ENCODE peak calls at places on chromosomes 1 and 21, in eight cellular contexts. B, C, K, G, M, F, Z and X are unnamed samples.

GRCh38 chr1:174995121-174995520 is 4.6 kb upstream of the CACYBP start:
- DNase-seq in B (no peak), C (no peak), K (no peak), G (no peak), M (no peak), F (no peak), Z (no peak), X (peak; percentile 48)

GRCh38 chr1:153386500-153386901 is 4.4 kb downstream of the S100A8 start:
- DNase-seq in B (no peak), C (no peak), K (no peak), G (no peak), M (no peak), F (peak; percentile 97), Z (no peak), X (no peak)

GRCh38 chr1:185733818-185734709 is at the start of gene HMCN1:
- DNase-seq in B (peak; percentile 89), C (peak; percentile 85), K (peak; percentile 59), G (peak; percentile 30), M (peak; percentile 56), F (peak; percentile 31), Z (no peak), X (peak; percentile 32)

GRCh38 chr1:99496067-99496466 is 149.8 kb upstream of the PALMD start:
- DNase-seq in B (peak; percentile 10), C (no peak), K (no peak), G (no peak), M (peak; percentile 27), F (peak; percentile 47), Z (no peak), X (no peak)

GRCh38 chr1:3663999-3664699 is 11.8 kb downstream of the TP73 start:
- DNase-seq in B (no peak), C (peak; percentile 55), K (no peak), G (no peak), M (no peak), F (no peak), Z (no peak), X (no peak)

GRCh38 chr1:41461790-41462679 is 22.4 kb downstream of the EDN2 start:
- DNase-seq in B (peak; percentile 18), C (no peak), K (no peak), G (no peak), M (no peak), F (no peak), Z (no peak), X (peak; percentile 57)

GRCh38 chr1:59709333-59709732 is 105.4 kb upstream of the HOOK1 start:
- DNase-seq in B (no peak), C (no peak), K (no peak), G (no peak), M (no peak), F (no peak), Z (no peak), X (no peak)

GRCh38 chr1:216532399-216532798 is 109.2 kb upstream of the USH2A start:
- DNase-seq in B (no peak), C (no peak), K (no peak), G (no peak), M (no peak), F (no peak), Z (no peak), X (no peak)

GRCh38 chr1:185483647-185484450 is 166.8 kb upstream of the IVNS1ABP start:
- DNase-seq in B (peak; percentile 87), C (no peak), K (no peak), G (no peak), M (peak; percentile 92), F (peak; percentile 93), Z (peak; percentile 93), X (peak; percentile 75)

GRCh38 chr1:214541206-214541605 is 10.2 kb downstream of the PTPN14 start:
- DNase-seq in B (no peak), C (no peak), K (no peak), G (no peak), M (no peak), F (no peak), Z (no peak), X (no peak)

GRCh38 chr1:220628431-220628830 is 61.7 kb upstream of the C1orf115 start:
- DNase-seq in B (no peak), C (no peak), K (no peak), G (no peak), M (no peak), F (no peak), Z (no peak), X (no peak)

GRCh38 chr1:113326976-113327375 is 63.3 kb upstream of the MAGI3 start:
- DNase-seq in B (no peak), C (no peak), K (no peak), G (no peak), M (no peak), F (peak; percentile 82), Z (no peak), X (no peak)

GRCh38 chr21:42676799-42677198 is 23.4 kb downstream of the PDE9A start:
- DNase-seq in B (no peak), C (peak; percentile 65), K (no peak), G (no peak), M (no peak), F (no peak), Z (no peak), X (no peak)

GRCh38 chr1:182601416-182601786 is 2.8 kb downstream of the RGS16 start:
- DNase-seq in B (peak; percentile 94), C (no peak), K (peak; percentile 81), G (peak; percentile 80), M (peak; percentile 86), F (peak; percentile 58), Z (no peak), X (peak; percentile 89)

GRCh38 chr1:182600036-182600713 is 4.0 kb downstream of the RGS16 start:
- DNase-seq in B (no peak), C (no peak), K (no peak), G (no peak), M (no peak), F (no peak), Z (no peak), X (no peak)

GRCh38 chr1:182600745-182601415 is 3.3 kb downstream of the RGS16 start:
- DNase-seq in B (no peak), C (no peak), K (no peak), G (no peak), M (no peak), F (no peak), Z (no peak), X (no peak)

GRCh38 chr1:182602945-182603645 is 1.1 kb downstream of the RGS16 start:
- DNase-seq in B (peak; percentile 24), C (no peak), K (no peak), G (no peak), M (no peak), F (no peak), Z (no peak), X (no peak)

GRCh38 chr1:182601926-182602325 is 2.3 kb downstream of the RGS16 start:
- DNase-seq in B (no peak), C (no peak), K (no peak), G (no peak), M (no peak), F (no peak), Z (no peak), X (no peak)
- H3K4me3 ChIP-seq in B (no peak overlapping the region), C (peak overlapping the region; percentile 57), K (no peak overlapping the region), G (peak overlapping the region; percentile 82), M (no peak overlapping the region), F (no peak overlapping the region), Z (no peak overlapping the region), X (no peak overlapping the region)

GRCh38 chr1:161009602-161010211 is 11.2 kb downstream of the F11R start:
- DNase-seq in B (no peak), C (no peak), K (no peak), G (no peak), M (no peak), F (no peak), Z (no peak), X (no peak)

GRCh38 chr1:161017756-161018630 is 3.0 kb downstream of the F11R start:
- DNase-seq in B (no peak), C (no peak), K (no peak), G (no peak), M (no peak), F (peak; percentile 64), Z (no peak), X (no peak)

GRCh38 chr1:161013104-161013590 is 7.8 kb downstream of the F11R start:
- DNase-seq in B (no peak), C (no peak), K (no peak), G (no peak), M (peak; percentile 40), F (peak; percentile 40), Z (no peak), X (peak; percentile 21)

GRCh38 chr1:161012420-161012819 is 8.5 kb downstream of the F11R start:
- DNase-seq in B (no peak), C (no peak), K (no peak), G (no peak), M (no peak), F (no peak), Z (no peak), X (no peak)

DNA sequence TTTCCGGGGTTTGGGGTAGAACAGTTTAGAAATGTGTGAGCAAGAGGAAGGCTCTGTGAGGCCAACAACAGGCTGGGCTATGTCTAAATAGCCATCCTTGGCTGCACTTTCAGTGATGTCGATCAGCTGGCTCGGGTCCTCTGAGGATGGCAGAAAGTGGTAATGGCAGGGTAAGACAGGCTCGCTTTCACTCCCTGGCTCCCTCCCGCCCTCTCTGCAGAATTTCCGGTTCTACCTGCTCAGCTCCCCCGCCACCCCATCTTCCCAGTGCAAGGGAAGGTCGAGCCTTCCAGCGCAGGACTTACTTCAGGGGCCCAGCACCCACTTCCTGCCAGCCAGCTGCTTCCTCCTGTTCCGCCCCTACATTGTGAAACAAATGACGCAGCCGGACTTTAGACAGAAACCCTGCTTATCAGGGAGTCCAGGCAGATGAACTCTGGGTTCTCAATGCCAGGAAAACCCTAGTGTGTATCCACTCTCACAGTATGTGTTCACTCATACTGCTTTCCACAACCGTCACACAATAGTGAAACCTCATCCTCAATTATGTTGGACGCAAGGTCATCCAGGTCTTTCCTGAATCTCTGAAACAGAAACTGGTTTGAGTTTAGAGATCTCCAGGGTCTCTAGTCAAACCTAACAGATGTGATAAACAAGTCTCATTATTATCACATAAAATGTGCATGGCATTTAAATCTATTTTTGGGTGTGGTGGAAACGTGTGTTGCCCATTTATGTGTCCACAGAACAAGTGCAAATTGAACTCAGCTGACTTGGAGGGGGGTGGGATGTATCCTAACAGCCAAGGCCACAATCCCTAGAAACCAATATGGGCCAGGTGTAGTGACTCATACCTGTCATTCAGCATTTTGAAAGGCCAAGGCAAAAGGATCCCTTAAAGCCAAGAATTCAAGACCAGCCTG is 7.1 kb downstream of the F11R start:
- DNase-seq in B (peak; percentile 55), C (peak; percentile 91), K (no peak), G (no peak), M (peak; percentile 92), F (peak; percentile 97), Z (no peak), X (peak; percentile 94)
- H3K4me3 ChIP-seq in B (peak overlapping the region; percentile 45), C (peak overlapping the region; percentile 25), K (no peak overlapping the region), G (no peak overlapping the region), M (no peak overlapping the region), F (no peak overlapping the region), Z (no peak overlapping the region), X (peak overlapping the region; percentile 33)

GRCh38 chr1:44812822-44813543 is 4.7 kb downstream of the BTBD19 start:
- DNase-seq in B (no peak), C (peak; percentile 84), K (peak; percentile 70), G (no peak), M (no peak), F (no peak), Z (no peak), X (peak; percentile 37)
- H3K4me3 ChIP-seq in B (no peak overlapping the region), C (peak overlapping the region; percentile 47), K (peak overlapping the region; percentile 38), G (no peak overlapping the region), M (no peak overlapping the region), F (no peak overlapping the region), Z (no peak overlapping the region), X (peak overlapping the region; percentile 42)

DNA sequence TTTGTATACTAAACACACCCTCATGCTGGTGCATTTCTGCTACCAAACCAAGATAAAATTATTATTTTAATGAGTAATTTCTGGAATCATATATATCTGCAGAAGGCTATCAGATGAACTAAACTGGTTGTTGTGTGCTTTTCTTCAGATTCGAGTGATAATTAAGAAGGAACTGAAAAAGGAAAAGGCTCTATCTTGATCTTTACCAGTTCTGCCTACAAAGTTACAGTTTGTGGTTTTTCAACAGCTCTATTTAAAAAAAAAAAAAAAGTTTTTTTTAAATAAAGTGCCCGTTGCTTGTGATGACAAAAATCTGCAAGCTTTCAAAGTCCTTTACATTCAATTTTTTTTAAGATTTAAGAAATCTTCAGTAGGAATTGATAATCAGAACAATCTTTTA is 13.6 kb downstream of the DENND1B start:
- DNase-seq in B (no peak), C (no peak), K (no peak), G (no peak), M (no peak), F (no peak), Z (no peak), X (no peak)
- H3K4me3 ChIP-seq in B (no peak overlapping the region), C (no peak overlapping the region), K (no peak overlapping the region), G (no peak overlapping the region), M (no peak overlapping the region), F (no peak overlapping the region), Z (no peak overlapping the region), X (no peak overlapping the region)